ENCODE peak calls at places on chromosomes 16 and 17, in six cellular contexts. One of them, this sample, is unnamed.

GRCh38 chr16:84501077-84501735 is 3.3 kb downstream of the MEAK7 start:
- DNase-seq in T-helper 9 cell: no peak
- DNase-seq in left lung: no peak
- DNase-seq in RCC 7860: peak
- DNase-seq in C1 segment of cervical spinal cord: no peak
- DNase-seq in stimulated activated CD8-positive, alpha-beta memory T cell treated with anti-CD3 and anti-CD28 coated beads, Interleukin-7, amount 100 ng/mL, for 24 hours: no peak
- DNase-seq in this sample: no peak

GRCh38 chr16:58937661-58938060 is 203.5 kb upstream of the GOT2 start:
- DNase-seq in stimulated activated CD8-positive, alpha-beta memory T cell treated with anti-CD3 and anti-CD28 coated beads, Interleukin-7, amount 100 ng/mL, for 24 hours: no peak
- DNase-seq in T-helper 9 cell: no peak
- DNase-seq in left lung: no peak
- DNase-seq in C1 segment of cervical spinal cord: no peak
- DNase-seq in RCC 7860: no peak
- DNase-seq in this sample: no peak

GRCh38 chr17:608911-609882 is 105.4 kb downstream of the VPS53 start:
- DNase-seq in C1 segment of cervical spinal cord: no peak
- DNase-seq in stimulated activated CD8-positive, alpha-beta memory T cell treated with anti-CD3 and anti-CD28 coated beads, Interleukin-7, amount 100 ng/mL, for 24 hours: no peak
- DNase-seq in RCC 7860: no peak
- DNase-seq in T-helper 9 cell: no peak
- DNase-seq in left lung: no peak
- DNase-seq in this sample: no peak

GRCh38 chr16:68704232-68704867 is 32.7 kb upstream of the CDH1 start:
- DNase-seq in left lung: peak
- DNase-seq in C1 segment of cervical spinal cord: peak
- DNase-seq in RCC 7860: peak
- DNase-seq in T-helper 9 cell: peak
- DNase-seq in stimulated activated CD8-positive, alpha-beta memory T cell treated with anti-CD3 and anti-CD28 coated beads, Interleukin-7, amount 100 ng/mL, for 24 hours: peak
- DNase-seq in this sample: peak

GRCh38 chr17:49249292-49249794 is 18.8 kb upstream of the PHOSPHO1 start:
- DNase-seq in stimulated activated CD8-positive, alpha-beta memory T cell treated with anti-CD3 and anti-CD28 coated beads, Interleukin-7, amount 100 ng/mL, for 24 hours: no peak
- DNase-seq in T-helper 9 cell: no peak
- DNase-seq in RCC 7860: no peak
- DNase-seq in C1 segment of cervical spinal cord: no peak
- DNase-seq in left lung: peak
- DNase-seq in this sample: no peak

GRCh38 chr16:87166321-87166720 is 150.9 kb downstream of the C16orf95 start:
- DNase-seq in C1 segment of cervical spinal cord: no peak
- DNase-seq in RCC 7860: no peak
- DNase-seq in T-helper 9 cell: no peak
- DNase-seq in stimulated activated CD8-positive, alpha-beta memory T cell treated with anti-CD3 and anti-CD28 coated beads, Interleukin-7, amount 100 ng/mL, for 24 hours: no peak
- DNase-seq in left lung: no peak
- DNase-seq in this sample: no peak

GRCh38 chr16:86844691-86845090 is 266.3 kb downstream of the FOXL1 start:
- DNase-seq in C1 segment of cervical spinal cord: no peak
- DNase-seq in stimulated activated CD8-positive, alpha-beta memory T cell treated with anti-CD3 and anti-CD28 coated beads, Interleukin-7, amount 100 ng/mL, for 24 hours: no peak
- DNase-seq in RCC 7860: no peak
- DNase-seq in T-helper 9 cell: no peak
- DNase-seq in left lung: no peak
- DNase-seq in this sample: no peak

GRCh38 chr17:78823282-78824046 is 17.1 kb downstream of the USP36 start:
- DNase-seq in C1 segment of cervical spinal cord: no peak
- DNase-seq in left lung: no peak
- DNase-seq in RCC 7860: no peak
- DNase-seq in stimulated activated CD8-positive, alpha-beta memory T cell treated with anti-CD3 and anti-CD28 coated beads, Interleukin-7, amount 100 ng/mL, for 24 hours: no peak
- DNase-seq in T-helper 9 cell: no peak
- DNase-seq in this sample: no peak

GRCh38 chr17:43477832-43478634 is 5.7 kb upstream of the DHX8 start:
- DNase-seq in T-helper 9 cell: no peak
- DNase-seq in stimulated activated CD8-positive, alpha-beta memory T cell treated with anti-CD3 and anti-CD28 coated beads, Interleukin-7, amount 100 ng/mL, for 24 hours: no peak
- DNase-seq in RCC 7860: no peak
- DNase-seq in left lung: no peak
- DNase-seq in C1 segment of cervical spinal cord: no peak
- DNase-seq in this sample: peak

GRCh38 chr16:49832177-49832576 is 23.7 kb downstream of the ZNF423 start:
- DNase-seq in stimulated activated CD8-positive, alpha-beta memory T cell treated with anti-CD3 and anti-CD28 coated beads, Interleukin-7, amount 100 ng/mL, for 24 hours: no peak
- DNase-seq in left lung: no peak
- DNase-seq in RCC 7860: no peak
- DNase-seq in C1 segment of cervical spinal cord: no peak
- DNase-seq in T-helper 9 cell: no peak
- DNase-seq in this sample: no peak

GRCh38 chr17:44899074-44899782 is at the start of gene EFTUD2:
- DNase-seq in T-helper 9 cell: peak
- DNase-seq in RCC 7860: peak
- DNase-seq in left lung: peak
- DNase-seq in C1 segment of cervical spinal cord: peak
- DNase-seq in stimulated activated CD8-positive, alpha-beta memory T cell treated with anti-CD3 and anti-CD28 coated beads, Interleukin-7, amount 100 ng/mL, for 24 hours: peak
- DNase-seq in this sample: peak

GRCh38 chr17:29205047-29205446 is 24.8 kb upstream of the MYO18A start:
- DNase-seq in left lung: no peak
- DNase-seq in T-helper 9 cell: no peak
- DNase-seq in stimulated activated CD8-positive, alpha-beta memory T cell treated with anti-CD3 and anti-CD28 coated beads, Interleukin-7, amount 100 ng/mL, for 24 hours: no peak
- DNase-seq in C1 segment of cervical spinal cord: no peak
- DNase-seq in RCC 7860: no peak
- DNase-seq in this sample: no peak

GRCh38 chr17:2852729-2853110 is 56.5 kb downstream of the RAP1GAP2 start:
- DNase-seq in RCC 7860: no peak
- DNase-seq in C1 segment of cervical spinal cord: no peak
- DNase-seq in T-helper 9 cell: no peak
- DNase-seq in left lung: peak
- DNase-seq in stimulated activated CD8-positive, alpha-beta memory T cell treated with anti-CD3 and anti-CD28 coated beads, Interleukin-7, amount 100 ng/mL, for 24 hours: no peak
- DNase-seq in this sample: peak

GRCh38 chr17:35373984-35374765 is 754 bp upstream of the SLFN11 start:
- DNase-seq in stimulated activated CD8-positive, alpha-beta memory T cell treated with anti-CD3 and anti-CD28 coated beads, Interleukin-7, amount 100 ng/mL, for 24 hours: no peak
- DNase-seq in T-helper 9 cell: peak
- DNase-seq in C1 segment of cervical spinal cord: no peak
- DNase-seq in left lung: peak
- DNase-seq in RCC 7860: peak
- DNase-seq in this sample: peak

GRCh38 chr17:70357196-70357595 is 187.9 kb downstream of the KCNJ2 start:
- DNase-seq in left lung: no peak
- DNase-seq in T-helper 9 cell: no peak
- DNase-seq in stimulated activated CD8-positive, alpha-beta memory T cell treated with anti-CD3 and anti-CD28 coated beads, Interleukin-7, amount 100 ng/mL, for 24 hours: no peak
- DNase-seq in RCC 7860: no peak
- DNase-seq in C1 segment of cervical spinal cord: no peak
- DNase-seq in this sample: no peak

GRCh38 chr17:17343160-17343735 is 40.1 kb downstream of the NT5M start:
- DNase-seq in T-helper 9 cell: no peak
- DNase-seq in RCC 7860: no peak
- DNase-seq in C1 segment of cervical spinal cord: no peak
- DNase-seq in stimulated activated CD8-positive, alpha-beta memory T cell treated with anti-CD3 and anti-CD28 coated beads, Interleukin-7, amount 100 ng/mL, for 24 hours: no peak
- DNase-seq in left lung: peak
- DNase-seq in this sample: peak